ENCODE peak calls at places on chromosomes 1 and 21, in ten cellular contexts. Q is Calu3; O is CD4-positive, alpha-beta T cell; A is left ventricle myocardium inferior; S is heart right ventricle; M is PC-9; P is epithelial cell of esophagus; F is upper lobe of right lung; T is fibroblast of mammary gland; B is endothelial cell. E is an unnamed sample.

GRCh38 chr21:44054710-44055109 is 42.6 kb downstream of the TRAPPC10 start:
- DNase-seq in Q (no peak), O (no peak), A (no peak), S (no peak), M (no peak), P (no peak), F (no peak), T (peak; percentile 62), B (no peak), E (no peak)

GRCh38 chr1:235917267-235917811 is 50.6 kb upstream of the LYST start:
- DNase-seq in Q (peak; percentile 77), O (peak; percentile 58), A (peak; percentile 59), S (no peak), M (peak; percentile 99), P (peak; percentile 100), F (peak; percentile 77), T (peak; percentile 100), B (no peak), E (no peak)

GRCh38 chr1:157292809-157293564 is 154.8 kb upstream of the ETV3 start:
- DNase-seq in Q (no peak), O (no peak), A (no peak), S (no peak), M (no peak), P (no peak), F (no peak), T (no peak), B (no peak), E (no peak)

GRCh38 chr21:45264919-45265515 is 22.7 kb downstream of the POFUT2 start:
- DNase-seq in Q (no peak), O (peak; percentile 23), A (no peak), S (no peak), M (no peak), P (no peak), F (no peak), T (no peak), B (peak; percentile 1), E (no peak)

GRCh38 chr1:101959456-101959855 is 37.3 kb downstream of the OLFM3 start:
- DNase-seq in Q (no peak), O (no peak), A (no peak), S (no peak), M (no peak), P (peak; percentile 7), F (no peak), T (no peak), B (no peak), E (no peak)

GRCh38 chr1:99465176-99465900 is 180.6 kb upstream of the PALMD start:
- DNase-seq in Q (no peak), O (no peak), A (no peak), S (no peak), M (peak; percentile 76), P (peak; percentile 63), F (no peak), T (peak; percentile 96), B (no peak), E (no peak)

GRCh38 chr1:79364896-79365295 is 358.4 kb upstream of the ADGRL4 start:
- DNase-seq in Q (no peak), O (no peak), A (no peak), S (no peak), M (no peak), P (no peak), F (no peak), T (peak; percentile 34), B (no peak), E (no peak)

GRCh38 chr21:38988211-38989096 is 182.7 kb downstream of the ETS2 start:
- DNase-seq in Q (no peak), O (no peak), A (no peak), S (no peak), M (no peak), P (no peak), F (no peak), T (no peak), B (no peak), E (no peak)

GRCh38 chr1:6419803-6420593 is at the start of gene HES2:
- DNase-seq in Q (peak; percentile 47), O (no peak), A (no peak), S (no peak), M (no peak), P (peak; percentile 75), F (no peak), T (no peak), B (no peak), E (no peak)

GRCh38 chr21:25977068-25977611 is 193.4 kb downstream of the APP start:
- DNase-seq in Q (no peak), O (no peak), A (no peak), S (no peak), M (no peak), P (no peak), F (no peak), T (no peak), B (no peak), E (no peak)

GRCh38 chr1:214660900-214661299 is 57.9 kb downstream of the CENPF start:
- DNase-seq in Q (no peak), O (no peak), A (no peak), S (no peak), M (no peak), P (peak; percentile 37), F (no peak), T (peak; percentile 87), B (peak; percentile 6), E (peak; percentile 37)

GRCh38 chr1:24942789-24943188 is 12.7 kb upstream of the RUNX3 start:
- DNase-seq in Q (no peak), O (no peak), A (no peak), S (no peak), M (no peak), P (no peak), F (no peak), T (no peak), B (no peak), E (no peak)

GRCh38 chr1:22728751-22729399 is 18.2 kb downstream of the EPHB2 start:
- DNase-seq in Q (no peak), O (no peak), A (no peak), S (no peak), M (no peak), P (no peak), F (no peak), T (no peak), B (no peak), E (no peak)

GRCh38 chr1:22729400-22729773 is 18.7 kb downstream of the EPHB2 start:
- DNase-seq in Q (no peak), O (no peak), A (no peak), S (no peak), M (no peak), P (no peak), F (no peak), T (no peak), B (no peak), E (no peak)

GRCh38 chr1:22729921-22730320 is 19.3 kb downstream of the EPHB2 start:
- DNase-seq in Q (no peak), O (no peak), A (no peak), S (no peak), M (no peak), P (no peak), F (no peak), T (no peak), B (no peak), E (no peak)

GRCh38 chr1:22733643-22734042 is 23.0 kb downstream of the EPHB2 start:
- DNase-seq in Q (no peak), O (no peak), A (no peak), S (no peak), M (no peak), P (no peak), F (no peak), T (no peak), B (no peak), E (no peak)

DNA sequence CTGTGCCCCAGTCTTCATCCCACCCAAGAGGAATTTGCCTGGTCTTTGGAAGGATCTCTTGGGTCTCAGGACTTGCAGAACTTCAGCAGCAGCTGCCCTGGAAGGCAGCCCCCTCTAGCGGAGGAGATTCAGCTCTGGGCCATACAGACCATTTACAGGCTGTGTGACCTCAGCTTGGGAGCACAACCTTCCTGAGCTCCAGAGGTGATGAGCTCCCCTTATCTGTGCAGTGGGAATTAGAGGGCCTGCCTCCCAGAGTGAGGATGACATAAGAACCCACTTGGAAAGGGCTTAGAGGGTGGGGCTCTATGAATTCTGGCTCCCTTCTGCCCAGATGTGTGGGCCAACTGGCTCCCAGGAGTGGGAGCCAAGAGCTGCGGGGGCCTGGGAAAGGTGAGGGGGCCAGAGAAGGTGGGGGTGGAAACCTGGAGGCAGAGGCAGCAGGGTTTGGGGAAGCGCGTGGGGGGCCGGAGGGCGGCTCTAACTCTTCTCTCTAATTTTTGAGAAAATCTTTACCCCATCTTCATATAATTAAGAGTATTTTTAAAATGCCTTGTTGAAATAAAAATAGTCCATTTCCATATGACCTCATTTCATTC is 21.4 kb downstream of the EPHB2 start:
- DNase-seq in Q (no peak), O (no peak), A (no peak), S (no peak), M (no peak), P (no peak), F (no peak), T (peak; percentile 56), B (peak; percentile 40), E (no peak)
- TF ChIP-seq CTCF in Q (no peak), O (no peak), A (peak; percentile 39), S (peak; percentile 26), M (no peak), P (peak; percentile 30), F (peak; percentile 13), T (peak; percentile 67), B (no peak), E (peak; percentile 28)

GRCh38 chr1:208238710-208239517 is 5.3 kb downstream of the PLXNA2 start:
- DNase-seq in Q (peak; percentile 52), O (no peak), A (no peak), S (no peak), M (no peak), P (peak; percentile 93), F (no peak), T (peak; percentile 61), B (peak; percentile 49), E (no peak)
- TF ChIP-seq CTCF in Q (peak; percentile 85), O (peak; percentile 46), A (peak; percentile 84), S (peak; percentile 87), M (peak; percentile 83), P (peak; percentile 90), F (peak; percentile 86), T (peak; percentile 89), B (peak; percentile 82), E (peak; percentile 84)

GRCh38 chr1:152870831-152871730 is 7.0 kb upstream of the SMCP start:
- DNase-seq in Q (peak; percentile 69), O (no peak), A (no peak), S (no peak), M (peak; percentile 42), P (peak; percentile 84), F (no peak), T (peak; percentile 42), B (peak; percentile 57), E (no peak)
- TF ChIP-seq CTCF in Q (peak; percentile 73), O (no peak), A (no peak), S (no peak), M (peak; percentile 81), P (peak; percentile 83), F (peak; percentile 20), T (peak; percentile 39), B (peak; percentile 68), E (peak; percentile 62)

DNA sequence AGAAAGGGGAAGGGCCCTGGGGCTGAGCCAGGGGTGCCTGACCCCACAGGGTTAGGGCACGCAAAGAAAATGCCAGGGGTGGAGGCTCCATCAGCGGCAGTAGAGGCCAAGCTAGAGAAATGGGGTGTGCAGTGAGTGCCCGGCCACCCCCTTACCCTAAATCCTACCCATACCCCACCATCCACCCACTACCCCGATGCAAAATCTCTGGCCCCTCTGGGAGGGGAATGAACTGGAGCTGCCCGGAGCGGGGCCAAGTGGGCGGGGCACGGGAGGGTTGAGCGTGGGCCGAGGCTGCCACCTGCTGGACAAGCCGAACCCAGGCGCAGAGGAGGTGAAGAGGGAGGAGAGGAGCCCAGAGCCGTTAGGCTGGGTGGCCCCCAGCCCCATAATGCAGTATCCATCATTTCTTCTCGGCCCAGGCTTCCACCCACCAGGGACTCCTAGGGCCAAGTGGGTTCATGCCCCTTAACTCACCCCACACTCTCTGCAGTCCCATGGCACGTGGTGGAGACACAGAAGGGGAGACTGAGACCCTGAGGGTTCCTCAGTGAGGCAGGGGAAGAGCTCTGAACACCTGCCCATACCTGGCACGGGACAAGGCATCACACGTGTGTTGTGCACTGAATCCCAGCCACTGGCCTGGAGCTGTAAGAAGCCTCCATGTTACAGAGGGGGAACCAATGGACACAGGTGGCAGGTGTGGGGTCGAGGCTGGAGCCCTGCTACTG is 1.4 kb upstream of the C1QC start:
- DNase-seq in Q (peak; percentile 82), O (peak; percentile 77), A (peak; percentile 86), S (peak; percentile 88), M (no peak), P (peak; percentile 50), F (peak; percentile 93), T (peak; percentile 37), B (peak; percentile 90), E (peak; percentile 90)
- TF ChIP-seq CTCF in Q (peak; percentile 76), O (peak; percentile 74), A (peak; percentile 92), S (peak; percentile 94), M (peak; percentile 85), P (peak; percentile 86), F (peak; percentile 94), T (peak; percentile 72), B (peak; percentile 79), E (peak; percentile 95)

E was measured in neural crest cell.